ENCODE peak calls at places on chromosomes 16 and 17, in nine cellular contexts. X is IMR-90, M is esophagus squamous epithelium, N is ovary, O is transverse colon, J is lower leg skin, G is A549, A is GM12892, L is stomach. Z is an unnamed sample.

GRCh38 chr17:48052956-48053757 is 5.0 kb downstream of the NFE2L1 start:
- DNase-seq in X (peak; percentile 40), M (no peak), N (peak; percentile 81), O (peak; percentile 57), J (peak; percentile 93), G (no peak), A (no peak), L (peak; percentile 39), Z (peak; percentile 89)

GRCh38 chr17:72699566-72699965 is 392.9 kb downstream of the SLC39A11 start:
- DNase-seq in X (peak; percentile 39), M (no peak), N (no peak), O (no peak), J (no peak), G (no peak), A (no peak), L (no peak), Z (no peak)

GRCh38 chr17:69609495-69610315 is 195.2 kb downstream of the MAP2K6 start:
- DNase-seq in X (peak; percentile 55), M (no peak), N (no peak), O (no peak), J (no peak), G (no peak), A (no peak), L (no peak), Z (no peak)

GRCh38 chr16:28821874-28822519 is 802 bp upstream of the ATXN2L start:
- DNase-seq in X (no peak), M (no peak), N (no peak), O (no peak), J (no peak), G (no peak), A (no peak), L (no peak), Z (no peak)

GRCh38 chr16:15948532-15949209 is 745 bp upstream of the ABCC1 start:
- DNase-seq in X (no peak), M (no peak), N (no peak), O (peak; percentile 47), J (no peak), G (no peak), A (peak; percentile 40), L (no peak), Z (no peak)

GRCh38 chr16:81445143-81445922 is 725 bp downstream of the CMIP start:
- DNase-seq in X (peak; percentile 19), M (no peak), N (peak; percentile 33), O (peak; percentile 50), J (no peak), G (peak; percentile 61), A (peak; percentile 83), L (peak; percentile 58), Z (no peak)

GRCh38 chr16:89410794-89411309 is 79.5 kb downstream of the ANKRD11 start:
- DNase-seq in X (peak; percentile 86), M (no peak), N (peak; percentile 61), O (peak; percentile 40), J (no peak), G (no peak), A (no peak), L (peak; percentile 89), Z (peak; percentile 73)

GRCh38 chr17:79574108-79574507 is 36.7 kb downstream of the RBFOX3 start:
- DNase-seq in X (no peak), M (no peak), N (no peak), O (no peak), J (no peak), G (no peak), A (no peak), L (no peak), Z (no peak)

GRCh38 chr16:56245197-56245596 is 53.9 kb downstream of the GNAO1 start:
- DNase-seq in X (peak; percentile 8), M (no peak), N (no peak), O (no peak), J (no peak), G (no peak), A (no peak), L (no peak), Z (no peak)

GRCh38 chr16:1048442-1049112 is 24.0 kb upstream of the SSTR5 start:
- DNase-seq in X (peak; percentile 16), M (no peak), N (no peak), O (peak; percentile 14), J (no peak), G (peak; percentile 69), A (no peak), L (peak; percentile 39), Z (peak; percentile 86)

GRCh38 chr16:83397601-83398000 is 410.2 kb upstream of the HSBP1 start:
- DNase-seq in X (no peak), M (no peak), N (no peak), O (no peak), J (no peak), G (no peak), A (no peak), L (no peak), Z (no peak)

GRCh38 chr16:85910073-85910853 is 11.3 kb downstream of the IRF8 start:
- DNase-seq in X (no peak), M (no peak), N (no peak), O (no peak), J (no peak), G (no peak), A (no peak), L (no peak), Z (no peak)
- TF ChIP-seq POLR2A in X (no peak), M (no peak), N (no peak), O (no peak), J (no peak), G (no peak), A (no peak), L (no peak), Z (no peak)

GRCh38 chr16:12673466-12673865 is 130.2 kb downstream of the CPPED1 start:
- DNase-seq in X (no peak), M (no peak), N (no peak), O (no peak), J (no peak), G (no peak), A (no peak), L (no peak), Z (no peak)

GRCh38 chr16:12674096-12674495 is 129.6 kb downstream of the CPPED1 start:
- DNase-seq in X (peak; percentile 46), M (no peak), N (no peak), O (no peak), J (no peak), G (no peak), A (no peak), L (no peak), Z (no peak)

GRCh38 chr16:12677472-12677871 is 126.2 kb downstream of the CPPED1 start:
- DNase-seq in X (no peak), M (no peak), N (no peak), O (no peak), J (no peak), G (no peak), A (no peak), L (no peak), Z (no peak)

GRCh38 chr16:12674524-12674923 is 129.2 kb downstream of the CPPED1 start:
- DNase-seq in X (no peak), M (no peak), N (no peak), O (no peak), J (no peak), G (no peak), A (no peak), L (no peak), Z (no peak)

GRCh38 chr16:12675852-12676251 is 127.8 kb downstream of the CPPED1 start:
- DNase-seq in X (peak; percentile 75), M (no peak), N (no peak), O (no peak), J (no peak), G (peak; percentile 18), A (no peak), L (no peak), Z (no peak)
- TF ChIP-seq POLR2A in X (no peak), M (no peak), N (no peak), O (no peak), J (no peak), G (no peak), A (no peak), L (no peak), Z (no peak)

DNA sequence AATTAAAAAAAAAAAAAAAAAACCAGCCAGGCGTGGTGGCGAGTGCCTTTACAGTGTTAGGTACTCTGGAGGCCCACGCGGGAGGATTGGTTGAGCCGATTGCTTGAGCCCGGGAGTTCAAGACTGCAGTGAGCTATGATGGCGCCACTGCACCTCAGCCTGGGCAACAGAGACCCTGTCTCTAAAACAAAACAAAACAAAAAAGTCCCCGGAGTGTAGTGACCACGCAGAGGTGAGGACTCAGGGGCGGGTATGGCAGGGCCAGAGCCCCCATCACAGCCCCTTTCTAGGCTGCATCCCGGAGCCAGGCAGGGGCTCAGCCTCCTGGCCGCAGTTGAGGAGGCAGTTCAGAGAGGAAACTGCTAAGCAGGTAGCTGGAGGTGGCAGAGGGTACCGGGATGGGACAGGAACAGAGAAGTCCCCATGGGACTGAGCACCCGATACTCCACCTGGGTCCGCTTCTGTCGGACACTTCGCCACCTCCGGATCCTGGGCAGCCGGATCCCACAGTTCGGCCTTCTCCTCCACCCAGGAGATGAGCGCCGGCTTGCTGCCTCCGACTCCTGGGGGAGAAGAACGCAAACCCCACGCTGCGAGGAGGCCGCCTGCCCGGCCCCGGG is 800 bp downstream of the ZNF747 start:
- DNase-seq in X (no peak), M (no peak), N (no peak), O (no peak), J (no peak), G (no peak), A (no peak), L (no peak), Z (no peak)
- TF ChIP-seq POLR2A in X (no peak), M (no peak), N (no peak), O (no peak), J (no peak), G (no peak), A (no peak), L (no peak), Z (no peak)

GRCh38 chr17:77281024-77281903 is 140.5 kb downstream of the SEC14L1 start:
- DNase-seq in X (peak; percentile 29), M (no peak), N (peak; percentile 51), O (peak; percentile 73), J (no peak), G (peak; percentile 93), A (peak; percentile 92), L (peak; percentile 74), Z (peak; percentile 48)
- TF ChIP-seq POLR2A in X (peak; percentile 40), M (no peak), N (no peak), O (peak; percentile 65), J (no peak), G (peak; percentile 70), A (no peak), L (no peak), Z (no peak)

GRCh38 chr17:34980681-34981537 is 597 bp downstream of the LIG3 start:
- DNase-seq in X (peak; percentile 80), M (peak; percentile 20), N (peak; percentile 51), O (peak; percentile 78), J (peak; percentile 95), G (peak; percentile 86), A (peak; percentile 90), L (peak; percentile 74), Z (peak; percentile 78)
- TF ChIP-seq POLR2A in X (peak; percentile 77), M (no peak), N (no peak), O (peak; percentile 63), J (no peak), G (peak; percentile 37), A (peak; percentile 79), L (no peak), Z (no peak)

Z was measured in heart left ventricle.